ENCODE peak calls at places on chromosomes 6 and 20, in eight cellular contexts. K is pancreas, I is H9, F is ascending aorta, C is adrenal gland, W is mammary epithelial cell, E is IMR-90, T is PC-3. M is an unnamed sample.

GRCh38 chr20:64167676-64168075 is 3.4 kb downstream of the MYT1 start:
- DNase-seq in K (no peak), I (no peak), F (no peak), C (no peak), W (no peak), E (no peak), T (no peak), M (no peak)

GRCh38 chr20:36031806-36032205 is 63.4 kb downstream of the CNBD2 start:
- DNase-seq in K (no peak), I (no peak), F (no peak), C (no peak), W (no peak), E (no peak), T (no peak), M (no peak)

GRCh38 chr20:61850457-61850856 is 215.2 kb downstream of the TAF4 start:
- DNase-seq in K (no peak), I (no peak), F (no peak), C (no peak), W (no peak), E (no peak), T (no peak), M (no peak)

GRCh38 chr6:99467509-99468106 is 42.5 kb upstream of the PNISR start:
- DNase-seq in K (no peak), I (no peak), F (no peak), C (no peak), W (no peak), E (peak; percentile 32), T (peak; percentile 34), M (peak; percentile 43)

GRCh38 chr6:137816133-137816579 is 50.9 kb upstream of the TNFAIP3 start:
- DNase-seq in K (no peak), I (no peak), F (no peak), C (no peak), W (no peak), E (no peak), T (no peak), M (no peak)

GRCh38 chr20:44019638-44020335 is 105.1 kb downstream of the TOX2 start:
- DNase-seq in K (peak; percentile 23), I (no peak), F (no peak), C (no peak), W (no peak), E (peak; percentile 23), T (peak; percentile 45), M (no peak)

GRCh38 chr20:61965606-61966491 is 99.8 kb downstream of the TAF4 start:
- DNase-seq in K (no peak), I (peak; percentile 71), F (no peak), C (peak; percentile 19), W (no peak), E (no peak), T (no peak), M (no peak)

GRCh38 chr6:215335-216034 is 76.8 kb upstream of the DUSP22 start:
- DNase-seq in K (no peak), I (no peak), F (no peak), C (no peak), W (peak; percentile 70), E (peak; percentile 39), T (peak; percentile 89), M (peak; percentile 75)

GRCh38 chr6:87277123-87277522 is 45.3 kb upstream of the SMIM8 start:
- DNase-seq in K (no peak), I (no peak), F (no peak), C (no peak), W (peak; percentile 23), E (peak; percentile 15), T (peak; percentile 57), M (no peak)

GRCh38 chr6:169976301-169977081 is 225.1 kb downstream of the ERMARD start:
- DNase-seq in K (peak; percentile 41), I (no peak), F (no peak), C (no peak), W (peak; percentile 85), E (no peak), T (peak; percentile 48), M (peak; percentile 68)

GRCh38 chr20:49203746-49204145 is 15.5 kb upstream of the DDX27 start:
- DNase-seq in K (peak; percentile 10), I (no peak), F (peak; percentile 30), C (no peak), W (no peak), E (no peak), T (no peak), M (no peak)

GRCh38 chr6:3471711-3472110 is 14.9 kb upstream of the SLC22A23 start:
- DNase-seq in K (no peak), I (no peak), F (no peak), C (no peak), W (peak; percentile 39), E (peak; percentile 28), T (no peak), M (no peak)

GRCh38 chr6:113585246-113585645 is 271.9 kb upstream of the MARCKS start:
- DNase-seq in K (no peak), I (no peak), F (no peak), C (no peak), W (no peak), E (no peak), T (no peak), M (no peak)

GRCh38 chr6:3615391-3616380 is 135.8 kb downstream of the PXDC1 start:
- DNase-seq in K (no peak), I (no peak), F (peak; percentile 22), C (no peak), W (no peak), E (no peak), T (no peak), M (no peak)

GRCh38 chr20:3995067-3995748 is 20.1 kb downstream of the RNF24 start:
- DNase-seq in K (no peak), I (no peak), F (no peak), C (no peak), W (peak; percentile 47), E (peak; percentile 44), T (peak; percentile 36), M (peak; percentile 44)

GRCh38 chr6:69622924-69623323 is 173.9 kb downstream of the LMBRD1 start:
- DNase-seq in K (no peak), I (peak; percentile 43), F (no peak), C (no peak), W (no peak), E (no peak), T (no peak), M (no peak)
- H3K27ac ChIP-seq in K (no peak overlapping the region), I (no peak overlapping the region), F (no peak overlapping the region), C (no peak overlapping the region), W (no peak overlapping the region), E (no peak overlapping the region), T (no peak overlapping the region), M (no peak overlapping the region)

GRCh38 chr6:34027939-34028441 is 117.9 kb downstream of the GRM4 start:
- DNase-seq in K (no peak), I (no peak), F (no peak), C (no peak), W (no peak), E (no peak), T (no peak), M (no peak)
- TF ChIP-seq CTCF in K (no peak), I (no peak), F (no peak), C (no peak), W (no peak), E (no peak), T (no peak), M (peak; percentile 34)

GRCh38 chr20:23143098-23143497 is 57.0 kb upstream of the CD93 start:
- DNase-seq in K (no peak), I (no peak), F (peak; percentile 92), C (peak; percentile 87), W (peak; percentile 76), E (peak; percentile 85), T (peak; percentile 88), M (peak; percentile 80)
- H3K27ac ChIP-seq in K (no peak overlapping the region), I (no peak overlapping the region), F (peak overlapping the region; percentile 93), C (no peak overlapping the region), W (peak overlapping the region; percentile 51), E (no peak overlapping the region), T (peak overlapping the region; percentile 93), M (peak overlapping the region; percentile 81)

GRCh38 chr6:84568971-84569370 is 195.4 kb downstream of the TBX18 start:
- DNase-seq in K (no peak), I (no peak), F (no peak), C (no peak), W (peak; percentile 14), E (peak; percentile 7), T (peak; percentile 34), M (no peak)
- TF ChIP-seq CTCF in K (no peak), I (peak; percentile 56), F (peak; percentile 46), C (no peak), W (no peak), E (peak; percentile 20), T (peak; percentile 64), M (no peak)

GRCh38 chr20:53412600-53413187 is 180.9 kb downstream of the ZNF217 start:
- DNase-seq in K (no peak), I (peak; percentile 37), F (no peak), C (no peak), W (no peak), E (no peak), T (no peak), M (no peak)
- H3K27ac ChIP-seq in K (no peak overlapping the region), I (no peak overlapping the region), F (no peak overlapping the region), C (no peak overlapping the region), W (no peak overlapping the region), E (no peak overlapping the region), T (no peak overlapping the region), M (no peak overlapping the region)

GRCh38 chr6:32885698-32886286 is 31.8 kb downstream of the PSMB9 start:
- DNase-seq in K (no peak), I (no peak), F (no peak), C (no peak), W (peak; percentile 45), E (peak; percentile 81), T (peak; percentile 87), M (peak; percentile 57)
- TF ChIP-seq CTCF in K (peak; percentile 51), I (peak; percentile 70), F (peak; percentile 64), C (peak; percentile 83), W (peak; percentile 29), E (peak; percentile 76), T (peak; percentile 73), M (peak; percentile 63)

GRCh38 chr20:24787621-24788020 is 161.4 kb upstream of the CST7 start:
- DNase-seq in K (no peak), I (no peak), F (no peak), C (no peak), W (no peak), E (no peak), T (no peak), M (no peak)

GRCh38 chr20:24786096-24786495 is 163.0 kb upstream of the CST7 start:
- DNase-seq in K (no peak), I (no peak), F (no peak), C (no peak), W (no peak), E (no peak), T (no peak), M (no peak)

GRCh38 chr20:24785141-24785924 is 163.7 kb upstream of the CST7 start:
- DNase-seq in K (peak; percentile 33), I (no peak), F (no peak), C (no peak), W (peak; percentile 34), E (peak; percentile 35), T (peak; percentile 32), M (no peak)

GRCh38 chr20:24786646-24787045 is 162.4 kb upstream of the CST7 start:
- DNase-seq in K (no peak), I (no peak), F (no peak), C (no peak), W (no peak), E (no peak), T (no peak), M (no peak)

GRCh38 chr20:24787071-24787470 is 162.0 kb upstream of the CST7 start:
- DNase-seq in K (no peak), I (no peak), F (no peak), C (no peak), W (no peak), E (no peak), T (no peak), M (no peak)
- H3K27ac ChIP-seq in K (no peak overlapping the region), I (no peak overlapping the region), F (no peak overlapping the region), C (no peak overlapping the region), W (no peak overlapping the region), E (no peak overlapping the region), T (no peak overlapping the region), M (no peak overlapping the region)

GRCh38 chr6:111478749-111479148 is 4.3 kb downstream of the REV3L start:
- DNase-seq in K (no peak), I (no peak), F (no peak), C (no peak), W (peak; percentile 60), E (peak; percentile 72), T (peak; percentile 57), M (peak; percentile 13)
- TF ChIP-seq CTCF in K (no peak), I (peak; percentile 54), F (no peak), C (peak; percentile 38), W (peak; percentile 32), E (peak; percentile 59), T (peak; percentile 62), M (peak; percentile 53)